ENCODE peak calls at places on chromosomes 7 and 10, in seven cellular contexts. N is IMR-90; S is body of pancreas; L is activated CD8-positive, alpha-beta memory T cell treated with anti-CD3 and anti-CD28 coated beads, Interleukin-2, amount 10 ng/mL, durations not matched to agents 7 days and 5 days; Q is activated CD4-positive, alpha-beta T cell treated with anti-CD3 and anti-CD28 coated beads for 48 hours; O is GM04504; U is T-cell. V is an unnamed sample.

GRCh38 chr10:61643316-61643751 is 19.4 kb upstream of the CABCOCO1 start:
- DNase-seq in L (no peak), S (no peak), Q (no peak), N (peak), O (peak), U (no peak), V (no peak)

GRCh38 chr7:107494910-107495309 is 25.1 kb downstream of the GPR22 start:
- DNase-seq in O (no peak), L (no peak), Q (no peak), N (no peak), S (no peak), U (no peak), V (no peak)

GRCh38 chr10:132410056-132410778 is 13.2 kb downstream of the PWWP2B start:
- DNase-seq in L (no peak), N (no peak), O (no peak), S (peak), Q (no peak), U (no peak), V (no peak)

GRCh38 chr10:3648179-3648975 is 136.6 kb downstream of the KLF6 start:
- DNase-seq in N (no peak), L (no peak), S (no peak), U (no peak), O (no peak), Q (no peak), V (no peak)

GRCh38 chr10:89521368-89521767 is 14.0 kb downstream of the SLC16A12 start:
- DNase-seq in Q (no peak), S (no peak), L (no peak), N (peak), O (no peak), U (no peak), V (no peak)

GRCh38 chr7:135929692-135930091 is 47.5 kb downstream of the MTPN start:
- DNase-seq in S (no peak), Q (no peak), N (no peak), O (no peak), L (no peak), U (no peak), V (no peak)

GRCh38 chr10:5968681-5969453 is 8.5 kb downstream of the IL15RA start:
- DNase-seq in U (no peak), L (peak), N (no peak), Q (no peak), O (no peak), S (peak), V (no peak)

GRCh38 chr10:120514035-120514620 is 57.1 kb downstream of the PLPP4 start:
- DNase-seq in N (peak), L (peak), Q (peak), S (no peak), O (no peak), U (no peak), V (peak)

GRCh38 chr7:17564678-17565209 is 266.3 kb downstream of the AHR start:
- DNase-seq in S (no peak), U (no peak), L (no peak), Q (no peak), O (peak), N (peak), V (no peak)

GRCh38 chr7:7851381-7851780 is 117.2 kb upstream of the GLCCI1 start:
- DNase-seq in L (no peak), N (no peak), U (no peak), Q (no peak), O (no peak), S (no peak), V (no peak)

GRCh38 chr10:43801137-43801536 is 152.5 kb upstream of the ZNF32 start:
- DNase-seq in L (no peak), Q (no peak), N (no peak), S (no peak), O (no peak), U (no peak), V (no peak)

GRCh38 chr10:86758231-86759072 is 2.0 kb downstream of the BMPR1A start:
- DNase-seq in O (no peak), S (no peak), L (no peak), U (no peak), N (peak), Q (no peak), V (no peak)

GRCh38 chr7:105454058-105454739 is 65.5 kb upstream of the SRPK2 start:
- DNase-seq in Q (no peak), N (peak), U (no peak), L (no peak), O (peak), S (no peak), V (no peak)

GRCh38 chr7:36440880-36441279 is 51.2 kb downstream of the ANLN start:
- DNase-seq in L (no peak), U (no peak), O (no peak), N (peak), Q (no peak), S (no peak), V (no peak)

GRCh38 chr7:49790209-49790608 is 16.8 kb downstream of the VWC2 start:
- DNase-seq in U (no peak), N (no peak), S (no peak), O (no peak), Q (no peak), L (no peak), V (no peak)

GRCh38 chr10:100185364-100186252 is at the start of gene ERLIN1:
- DNase-seq in L (peak), U (peak), Q (peak), O (peak), S (peak), N (peak), V (peak)

GRCh38 chr10:8310930-8311329 is 256.4 kb downstream of the GATA3 start:
- DNase-seq in N (no peak), Q (no peak), L (no peak), S (no peak), O (no peak), U (no peak), V (no peak)

GRCh38 chr10:81875680-81876252 is 772 bp downstream of the NRG3 start:
- DNase-seq in L (no peak), N (no peak), O (no peak), S (no peak), Q (no peak), U (no peak), V (no peak)

GRCh38 chr10:17206210-17206709 is 4.8 kb upstream of the TRDMT1 start:
- DNase-seq in O (peak), U (peak), Q (peak), S (no peak), L (peak), N (peak), V (no peak)

GRCh38 chr7:47482013-47482761 is 99.7 kb downstream of the TNS3 start:
- DNase-seq in U (no peak), S (peak), O (peak), Q (no peak), L (no peak), N (peak), V (no peak)

GRCh38 chr10:72084094-72084459 is 4.3 kb downstream of the SPOCK2 start:
- DNase-seq in U (peak), O (no peak), Q (peak), S (no peak), L (peak), N (no peak), V (no peak)

GRCh38 chr7:64625114-64626082 is 40.5 kb upstream of the ZNF107 start:
- DNase-seq in L (no peak), U (no peak), Q (no peak), S (no peak), O (no peak), N (no peak), V (no peak)

GRCh38 chr10:63766766-63767505 is 245.7 kb downstream of the REEP3 start:
- DNase-seq in L (no peak), N (peak), O (peak), U (no peak), S (no peak), Q (no peak), V (peak)

V was measured in smooth muscle cell of the brain vasculature.